ENCODE peak calls at places on chromosomes 7 and 10, in nine cellular contexts. K is heart left ventricle, L is AG09309, D is epithelial cell of esophagus, E is A549, J is fibroblast of pulmonary artery, Y is Caco-2, I is skeletal muscle cell, B is SJSA1. W is an unnamed sample.

GRCh38 chr10:21904930-21905329 is 98.6 kb downstream of the DNAJC1 start:
- DNase-seq in K (no peak), L (no peak), D (no peak), E (no peak), J (no peak), Y (no peak), I (no peak), B (no peak), W (no peak)

GRCh38 chr10:122780391-122780790 is 65.3 kb downstream of the CUZD1 start:
- DNase-seq in K (no peak), L (no peak), D (peak; percentile 51), E (no peak), J (peak; percentile 8), Y (no peak), I (no peak), B (peak; percentile 38), W (no peak)

GRCh38 chr7:28410628-28411578 is 1.4 kb upstream of the CREB5 start:
- DNase-seq in K (peak; percentile 63), L (no peak), D (peak; percentile 76), E (no peak), J (peak; percentile 79), Y (peak; percentile 48), I (peak; percentile 79), B (peak; percentile 19), W (no peak)

GRCh38 chr10:100133801-100134200 is 52.0 kb downstream of the ERLIN1 start:
- DNase-seq in K (no peak), L (no peak), D (no peak), E (no peak), J (no peak), Y (no peak), I (no peak), B (no peak), W (no peak)

GRCh38 chr10:100988166-100988565 is 823 bp downstream of the TWNK start:
- DNase-seq in K (no peak), L (no peak), D (no peak), E (no peak), J (no peak), Y (no peak), I (no peak), B (no peak), W (no peak)

GRCh38 chr7:149827089-149827981 is 10.8 kb upstream of the ZNF862 start:
- DNase-seq in K (no peak), L (no peak), D (no peak), E (no peak), J (no peak), Y (no peak), I (no peak), B (no peak), W (no peak)

GRCh38 chr10:6164271-6165095 is 38.2 kb upstream of the PFKFB3 start:
- DNase-seq in K (no peak), L (no peak), D (no peak), E (no peak), J (peak; percentile 25), Y (no peak), I (no peak), B (no peak), W (no peak)

GRCh38 chr7:54426406-54426805 is 115.8 kb upstream of the VSTM2A start:
- DNase-seq in K (no peak), L (no peak), D (no peak), E (no peak), J (no peak), Y (no peak), I (no peak), B (no peak), W (no peak)

GRCh38 chr10:114758331-114758730 is 63.2 kb upstream of the FHIP2A start:
- DNase-seq in K (no peak), L (no peak), D (peak; percentile 18), E (no peak), J (no peak), Y (no peak), I (no peak), B (peak; percentile 56), W (no peak)

GRCh38 chr10:51291961-51292360 is 217.7 kb downstream of the PRKG1 start:
- DNase-seq in K (no peak), L (no peak), D (no peak), E (no peak), J (no peak), Y (no peak), I (no peak), B (no peak), W (no peak)

GRCh38 chr10:86953747-86954680 is 3.4 kb downstream of the MMRN2 start:
- DNase-seq in K (peak; percentile 85), L (no peak), D (no peak), E (no peak), J (peak; percentile 73), Y (no peak), I (no peak), B (no peak), W (no peak)

GRCh38 chr10:125116652-125117310 is 43.6 kb downstream of the CTBP2 start:
- DNase-seq in K (no peak), L (no peak), D (no peak), E (no peak), J (no peak), Y (no peak), I (no peak), B (no peak), W (no peak)

GRCh38 chr10:11546581-11546980 is 64.9 kb downstream of the USP6NL start:
- DNase-seq in K (no peak), L (no peak), D (peak; percentile 13), E (no peak), J (no peak), Y (no peak), I (no peak), B (peak; percentile 51), W (no peak)

GRCh38 chr7:100691676-100692577 is 2.1 kb downstream of the GIGYF1 start:
- DNase-seq in K (peak; percentile 77), L (no peak), D (peak; percentile 76), E (peak; percentile 93), J (peak; percentile 73), Y (no peak), I (no peak), B (peak; percentile 56), W (peak; percentile 86)
- H3K4me3 ChIP-seq in K (peak overlapping the region; percentile 91), L (peak overlapping the region; percentile 72), D (peak overlapping the region; percentile 72), E (no peak overlapping the region), J (peak overlapping the region; percentile 79), Y (peak overlapping the region; percentile 55), I (peak overlapping the region; percentile 83), B (peak overlapping the region; percentile 89), W (peak overlapping the region; percentile 92)

GRCh38 chr10:89281606-89282395 is 20.0 kb upstream of the IFIT2 start:
- DNase-seq in K (no peak), L (no peak), D (no peak), E (no peak), J (no peak), Y (no peak), I (no peak), B (no peak), W (no peak)

GRCh38 chr10:89279449-89279869 is 22.4 kb upstream of the IFIT2 start:
- DNase-seq in K (peak; percentile 38), L (no peak), D (peak; percentile 53), E (no peak), J (peak; percentile 93), Y (no peak), I (peak; percentile 51), B (peak; percentile 66), W (no peak)

GRCh38 chr10:89283174-89283987 is 18.5 kb upstream of the IFIT2 start:
- DNase-seq in K (no peak), L (no peak), D (no peak), E (no peak), J (no peak), Y (no peak), I (no peak), B (peak; percentile 56), W (no peak)

GRCh38 chr10:89280501-89280900 is 21.3 kb upstream of the IFIT2 start:
- DNase-seq in K (no peak), L (no peak), D (no peak), E (no peak), J (no peak), Y (no peak), I (no peak), B (no peak), W (no peak)

GRCh38 chr10:89283988-89284475 is 17.8 kb upstream of the IFIT2 start:
- DNase-seq in K (peak; percentile 61), L (peak; percentile 83), D (peak; percentile 41), E (peak; percentile 64), J (peak; percentile 87), Y (no peak), I (peak; percentile 71), B (peak; percentile 74), W (peak; percentile 87)
- H3K4me3 ChIP-seq in K (peak overlapping the region; percentile 30), L (no peak overlapping the region), D (no peak overlapping the region), E (no peak overlapping the region), J (no peak overlapping the region), Y (no peak overlapping the region), I (peak overlapping the region; percentile 15), B (no peak overlapping the region), W (peak overlapping the region; percentile 50)

GRCh38 chr10:67004690-67005089 is 78.9 kb downstream of the LRRTM3 start:
- DNase-seq in K (no peak), L (no peak), D (no peak), E (no peak), J (no peak), Y (no peak), I (no peak), B (no peak), W (no peak)
- H3K4me3 ChIP-seq in K (no peak overlapping the region), L (no peak overlapping the region), D (no peak overlapping the region), E (no peak overlapping the region), J (no peak overlapping the region), Y (no peak overlapping the region), I (no peak overlapping the region), B (no peak overlapping the region), W (no peak overlapping the region)

GRCh38 chr10:4227581-4227980 is 442.6 kb upstream of the KLF6 start:
- DNase-seq in K (no peak), L (no peak), D (no peak), E (no peak), J (no peak), Y (no peak), I (no peak), B (no peak), W (no peak)

GRCh38 chr10:4219901-4220300 is 434.9 kb upstream of the KLF6 start:
- DNase-seq in K (no peak), L (no peak), D (no peak), E (no peak), J (no peak), Y (no peak), I (no peak), B (no peak), W (no peak)

GRCh38 chr10:4226941-4227540 is 442.0 kb upstream of the KLF6 start:
- DNase-seq in K (no peak), L (no peak), D (no peak), E (no peak), J (no peak), Y (no peak), I (no peak), B (no peak), W (no peak)

GRCh38 chr10:4221315-4221714 is 436.3 kb upstream of the KLF6 start:
- DNase-seq in K (no peak), L (no peak), D (no peak), E (no peak), J (no peak), Y (no peak), I (no peak), B (no peak), W (no peak)

DNA sequence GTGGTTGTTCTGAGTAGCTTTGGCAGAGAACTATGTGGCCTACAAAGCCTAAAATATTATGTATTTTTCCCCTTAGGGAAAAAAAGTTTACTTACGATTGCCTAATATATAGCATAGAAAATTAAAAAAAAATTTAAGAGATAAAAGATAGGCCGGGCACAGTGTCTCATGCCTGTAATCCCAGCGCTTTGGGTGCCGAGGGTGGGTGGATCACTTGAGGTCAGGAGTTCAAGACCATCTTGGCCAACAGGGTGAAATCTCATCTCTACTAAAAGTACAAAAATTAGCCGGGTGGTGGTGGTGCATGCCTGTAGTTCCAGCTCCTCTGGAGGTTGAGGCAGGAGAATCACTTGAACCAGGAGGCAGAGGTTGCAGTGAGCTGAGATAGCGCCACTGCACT is 439.2 kb upstream of the KLF6 start:
- DNase-seq in K (no peak), L (no peak), D (no peak), E (no peak), J (no peak), Y (no peak), I (no peak), B (no peak), W (no peak)
- H3K4me3 ChIP-seq in K (no peak overlapping the region), L (no peak overlapping the region), D (no peak overlapping the region), E (no peak overlapping the region), J (no peak overlapping the region), Y (no peak overlapping the region), I (no peak overlapping the region), B (no peak overlapping the region), W (no peak overlapping the region)

W was measured in ascending aorta.